ENCODE peak calls at places on chromosome X, in six cellular contexts. I, U, E, Q, H and T are unnamed samples.

GRCh38 chrX:15848576-15848975 is 6.0 kb downstream of the AP1S2 start:
- DNase-seq in I (peak), U (no peak), E (no peak), Q (no peak), H (no peak), T (no peak)

GRCh38 chrX:78710146-78710545 is 37.4 kb upstream of the LPAR4 start:
- DNase-seq in I (no peak), U (no peak), E (no peak), Q (no peak), H (no peak), T (no peak)

GRCh38 chrX:55026143-55026542 is 4.6 kb downstream of the ALAS2 start:
- DNase-seq in I (no peak), U (no peak), E (no peak), Q (no peak), H (no peak), T (no peak)

GRCh38 chrX:154805696-154806091 is 409 bp upstream of the MPP1 start:
- DNase-seq in I (peak), U (no peak), E (no peak), Q (no peak), H (peak), T (no peak)

GRCh38 chrX:13345037-13345436 is 25.2 kb upstream of the ATXN3L start:
- DNase-seq in I (no peak), U (no peak), E (no peak), Q (no peak), H (no peak), T (no peak)

GRCh38 chrX:10769696-10770619 is 149.6 kb upstream of the MID1 start:
- DNase-seq in I (peak), U (no peak), E (no peak), Q (no peak), H (peak), T (no peak)

GRCh38 chrX:10615931-10616780 is 4.2 kb downstream of the MID1 start:
- DNase-seq in I (peak), U (no peak), E (peak), Q (peak), H (peak), T (no peak)

GRCh38 chrX:112113460-112113859 is 30.9 kb upstream of the TRPC5 start:
- DNase-seq in I (no peak), U (no peak), E (no peak), Q (no peak), H (no peak), T (no peak)

GRCh38 chrX:140229187-140229586 is 263.9 kb upstream of the CXorf66 start:
- DNase-seq in I (peak), U (no peak), E (no peak), Q (no peak), H (no peak), T (no peak)

GRCh38 chrX:46179748-46180147 is 365.5 kb downstream of the ZNF674 start:
- DNase-seq in I (no peak), U (no peak), E (no peak), Q (no peak), H (no peak), T (no peak)

GRCh38 chrX:46185923-46186810 is 359.1 kb downstream of the ZNF674 start:
- DNase-seq in I (no peak), U (no peak), E (no peak), Q (no peak), H (no peak), T (no peak)

GRCh38 chrX:46178763-46179162 is 366.5 kb downstream of the ZNF674 start:
- DNase-seq in I (no peak), U (no peak), E (no peak), Q (no peak), H (no peak), T (no peak)

GRCh38 chrX:46180258-46180687 is 364.9 kb downstream of the ZNF674 start:
- DNase-seq in I (peak), U (no peak), E (no peak), Q (no peak), H (peak), T (no peak)

DNA sequence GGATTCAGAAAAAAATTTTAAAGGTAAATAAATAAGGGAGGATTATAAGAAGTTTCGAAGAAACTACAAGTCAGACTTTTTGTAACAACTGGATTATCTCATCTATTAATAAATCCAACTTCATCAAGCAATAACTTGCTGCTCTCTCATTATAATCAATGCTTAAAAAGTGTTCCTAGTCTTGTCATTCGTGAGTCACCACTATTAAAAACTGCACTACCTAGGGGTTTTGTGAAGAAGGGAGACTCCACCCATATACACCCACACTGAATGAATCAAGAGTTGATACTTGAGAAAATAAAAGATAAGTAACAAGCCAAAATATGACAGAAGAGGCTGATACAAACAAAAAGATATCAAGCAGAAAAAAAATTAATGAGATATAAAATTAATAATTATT is 360.5 kb downstream of the ZNF674 start:
- DNase-seq in I (no peak), U (no peak), E (no peak), Q (no peak), H (no peak), T (no peak)
- TF ChIP-seq CTCF in I (no peak), U (no peak), E (no peak), Q (no peak), H (no peak), T (no peak)

GRCh38 chrX:129959493-129959832 is 23.0 kb upstream of the BCORL1 start:
- DNase-seq in I (peak), U (no peak), E (no peak), Q (no peak), H (peak), T (no peak)
- H3K4me3 ChIP-seq in I (no peak), U (no peak), E (no peak), Q (no peak), H (no peak), T (no peak)

GRCh38 chrX:131366387-131366786 is 77.3 kb upstream of the IGSF1 start:
- DNase-seq in I (no peak), U (no peak), E (no peak), Q (no peak), H (no peak), T (no peak)
- TF ChIP-seq CTCF in I (no peak), U (no peak), E (no peak), Q (no peak), H (no peak), T (no peak)

GRCh38 chrX:130097507-130098201 is 12.6 kb downstream of the ELF4 start:
- DNase-seq in I (no peak), U (no peak), E (no peak), Q (no peak), H (no peak), T (no peak)
- H3K4me3 ChIP-seq in I (no peak), U (no peak), E (no peak), Q (no peak), H (no peak), T (no peak)

DNA sequence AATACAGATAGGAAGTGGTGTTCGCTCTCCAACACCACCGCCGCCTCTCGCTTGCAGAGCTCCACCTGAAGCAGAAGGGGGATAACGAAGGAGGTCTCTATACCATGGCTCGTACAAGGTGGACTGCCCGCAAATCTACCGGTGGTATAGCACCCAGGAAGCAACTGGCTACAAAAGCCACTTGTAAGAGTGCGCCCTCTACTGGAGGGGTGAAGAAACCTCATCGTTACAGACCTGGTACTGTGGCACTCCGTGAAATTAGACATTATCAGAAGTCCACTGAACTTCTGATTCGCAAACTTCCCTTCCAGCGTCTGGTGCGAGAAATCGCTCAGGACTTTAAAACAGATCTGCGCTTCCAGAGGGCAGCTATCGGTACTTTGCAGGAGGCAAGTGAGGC is 5.2 kb upstream of the BMP15 start:
- DNase-seq in I (no peak), U (no peak), E (no peak), Q (no peak), H (no peak), T (no peak)
- TF ChIP-seq CTCF in I (peak), U (no peak), E (no peak), Q (no peak), H (peak), T (no peak)

GRCh38 chrX:101386542-101386885 is 523 bp upstream of the BTK start:
- DNase-seq in I (no peak), U (no peak), E (no peak), Q (no peak), H (no peak), T (no peak)

GRCh38 chrX:101385026-101385684 is 836 bp downstream of the BTK start:
- DNase-seq in I (no peak), U (no peak), E (no peak), Q (no peak), H (no peak), T (no peak)

GRCh38 chrX:101388604-101389003 is 2.2 kb upstream of the RPL36A start:
- DNase-seq in I (no peak), U (no peak), E (no peak), Q (no peak), H (no peak), T (no peak)

GRCh38 chrX:101383679-101384078 is 2.3 kb downstream of the BTK start:
- DNase-seq in I (no peak), U (no peak), E (no peak), Q (no peak), H (no peak), T (no peak)

DNA sequence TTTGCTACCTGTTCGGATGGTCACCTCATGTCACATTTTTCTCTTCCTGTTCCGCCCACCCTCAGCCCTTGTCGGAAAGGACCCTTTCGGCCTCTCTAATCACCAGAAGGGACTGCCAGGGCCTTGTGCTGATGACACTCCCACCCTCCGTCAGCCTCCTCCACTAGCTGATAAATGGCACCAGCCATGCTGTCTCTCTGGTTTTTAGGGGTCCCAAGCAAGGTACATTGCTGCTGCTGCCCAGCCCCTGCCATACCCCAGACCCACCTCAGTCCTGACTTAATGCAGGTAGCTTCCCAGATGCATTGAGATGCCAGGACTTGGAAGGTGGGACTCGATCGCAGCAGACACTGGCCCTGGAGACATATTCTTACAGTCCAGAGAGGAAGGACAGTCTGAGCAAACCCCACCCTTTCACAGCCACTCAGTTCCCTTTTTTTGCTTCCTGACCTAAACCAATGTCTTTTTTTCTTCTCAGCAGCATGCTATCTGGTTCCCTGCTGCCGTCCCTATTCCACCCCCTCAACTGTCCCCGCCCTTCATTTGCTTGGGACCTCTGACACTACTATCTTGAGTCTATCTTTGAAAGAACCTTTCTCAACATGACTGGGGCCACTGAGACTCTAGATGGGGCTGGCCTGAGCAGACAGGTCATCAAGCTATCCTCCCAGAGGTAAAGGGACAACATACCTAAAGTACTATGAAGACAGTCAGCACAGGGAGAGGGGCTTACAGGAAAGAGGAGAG is at the start of gene BTK:
- DNase-seq in I (no peak), U (no peak), E (no peak), Q (peak), H (no peak), T (no peak)
- H3K4me3 ChIP-seq in I (no peak), U (no peak), E (no peak), Q (no peak), H (no peak), T (no peak)

DNA sequence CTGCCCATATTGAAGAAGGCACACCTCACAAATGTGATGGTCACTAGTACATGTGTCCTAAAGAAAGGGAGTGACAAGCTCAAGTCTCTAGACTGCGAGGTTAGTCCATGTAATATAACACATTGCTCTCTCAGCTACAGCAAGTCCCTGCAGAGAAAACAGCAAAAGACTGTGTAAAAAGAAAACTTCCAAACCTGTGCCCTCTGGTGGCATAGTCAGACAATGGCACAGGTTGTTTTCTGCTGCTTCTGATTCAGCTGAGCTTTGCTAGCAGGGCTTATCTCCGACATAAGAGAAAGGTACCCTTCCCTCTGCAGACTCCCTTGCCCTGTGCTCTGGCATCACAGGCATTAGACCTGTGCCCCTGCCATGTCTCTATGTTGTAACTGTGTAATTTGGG is 1.4 kb upstream of the SERPINA7 start:
- DNase-seq in I (peak), U (no peak), E (no peak), Q (no peak), H (peak), T (no peak)
- TF ChIP-seq CTCF in I (peak), U (peak), E (no peak), Q (no peak), H (peak), T (no peak)